ENCODE peak calls at places on chromosome 9, in six cellular contexts. M is A549, G is OCI-LY7, B is upper lobe of right lung, K is brain microvascular endothelial cell, W is AG04450. C is an unnamed sample.

GRCh38 chr9:38620483-38621433 is at the start of gene ANKRD18A:
- DNase-seq in M (peak; percentile 96), G (no peak), B (peak; percentile 95), K (peak; percentile 49), W (peak; percentile 29), C (no peak)

GRCh38 chr9:134625361-134626140 is 16.1 kb upstream of the COL5A1 start:
- DNase-seq in M (no peak), G (no peak), B (peak; percentile 40), K (peak; percentile 61), W (no peak), C (no peak)

GRCh38 chr9:89022902-89023301 is 31.6 kb downstream of the S1PR3 start:
- DNase-seq in M (no peak), G (no peak), B (no peak), K (peak; percentile 84), W (no peak), C (no peak)

GRCh38 chr9:136587145-136587943 is 41.5 kb upstream of the NOTCH1 start:
- DNase-seq in M (no peak), G (no peak), B (peak; percentile 86), K (peak; percentile 19), W (no peak), C (no peak)

GRCh38 chr9:89993678-89994630 is 389.1 kb downstream of the GADD45G start:
- DNase-seq in M (peak; percentile 63), G (no peak), B (peak; percentile 84), K (peak; percentile 9), W (no peak), C (no peak)

GRCh38 chr9:6819112-6819511 is 61.3 kb downstream of the KDM4C start:
- DNase-seq in M (no peak), G (no peak), B (no peak), K (no peak), W (no peak), C (no peak)

GRCh38 chr9:22208846-22209585 is 199.9 kb upstream of the CDKN2B start:
- DNase-seq in M (peak; percentile 36), G (no peak), B (no peak), K (no peak), W (no peak), C (no peak)

GRCh38 chr9:34686732-34687131 is 4.3 kb downstream of the CCL19 start:
- DNase-seq in M (no peak), G (no peak), B (no peak), K (no peak), W (no peak), C (no peak)

GRCh38 chr9:1980387-1980786 is 34.8 kb upstream of the SMARCA2 start:
- DNase-seq in M (no peak), G (no peak), B (no peak), K (no peak), W (no peak), C (no peak)

GRCh38 chr9:5625916-5626315 is 3.0 kb upstream of the RIC1 start:
- DNase-seq in M (no peak), G (peak; percentile 42), B (no peak), K (no peak), W (no peak), C (no peak)

GRCh38 chr9:34809504-34810186 is 99.7 kb upstream of the CCL21 start:
- DNase-seq in M (peak; percentile 8), G (no peak), B (no peak), K (peak; percentile 1), W (no peak), C (no peak)

GRCh38 chr9:76161546-76161945 is 232.7 kb downstream of the RFK start:
- DNase-seq in M (no peak), G (no peak), B (no peak), K (peak; percentile 76), W (peak; percentile 81), C (no peak)

GRCh38 chr9:98081477-98082219 is 25.1 kb downstream of the NANS start:
- DNase-seq in M (peak; percentile 57), G (no peak), B (peak; percentile 72), K (no peak), W (no peak), C (no peak)

GRCh38 chr9:135825435-135826187 is 81.7 kb downstream of the CAMSAP1 start:
- DNase-seq in M (no peak), G (no peak), B (peak; percentile 49), K (no peak), W (no peak), C (no peak)

GRCh38 chr9:122261469-122261881 is 3.2 kb downstream of the RBM18 start:
- DNase-seq in M (peak; percentile 51), G (no peak), B (peak; percentile 69), K (peak; percentile 64), W (peak; percentile 7), C (no peak)

GRCh38 chr9:107373809-107374208 is 90.7 kb downstream of the RAD23B start:
- DNase-seq in M (no peak), G (no peak), B (no peak), K (no peak), W (no peak), C (no peak)

GRCh38 chr9:93864029-93864428 is 91.1 kb downstream of the BARX1 start:
- DNase-seq in M (no peak), G (no peak), B (no peak), K (no peak), W (no peak), C (no peak)

GRCh38 chr9:6383551-6384225 is 29.3 kb upstream of the UHRF2 start:
- DNase-seq in M (no peak), G (no peak), B (no peak), K (peak; percentile 63), W (peak; percentile 24), C (no peak)

GRCh38 chr9:135415586-135415985 is 64.0 kb upstream of the PPP1R26 start:
- DNase-seq in M (no peak), G (no peak), B (no peak), K (no peak), W (no peak), C (no peak)

GRCh38 chr9:106916491-106917235 is 53.7 kb downstream of the ZNF462 start:
- DNase-seq in M (peak; percentile 80), G (no peak), B (no peak), K (peak; percentile 86), W (peak; percentile 78), C (no peak)

GRCh38 chr9:136075134-136075841 is 19.8 kb downstream of the NACC2 start:
- DNase-seq in M (no peak), G (no peak), B (peak; percentile 61), K (no peak), W (no peak), C (no peak)

GRCh38 chr9:91676042-91676441 is 252.4 kb upstream of the NFIL3 start:
- DNase-seq in M (peak; percentile 60), G (no peak), B (no peak), K (no peak), W (no peak), C (no peak)

GRCh38 chr9:14271078-14271673 is 42.8 kb downstream of the NFIB start:
- DNase-seq in M (peak; percentile 17), G (no peak), B (no peak), K (peak; percentile 87), W (peak; percentile 59), C (no peak)
- H3K4me3 ChIP-seq in M (no peak overlapping the region), G (no peak overlapping the region), B (no peak overlapping the region), K (no peak overlapping the region), W (no peak overlapping the region), C (no peak overlapping the region)

GRCh38 chr9:133484671-133485437 is 6.0 kb upstream of the SLC2A6 start:
- DNase-seq in M (no peak), G (no peak), B (peak; percentile 61), K (no peak), W (no peak), C (no peak)

GRCh38 chr9:133483611-133484010 is 4.7 kb upstream of the SLC2A6 start:
- DNase-seq in M (no peak), G (no peak), B (peak; percentile 47), K (no peak), W (no peak), C (no peak)

GRCh38 chr9:133488686-133489252 is 9.9 kb upstream of the SLC2A6 start:
- DNase-seq in M (no peak), G (no peak), B (peak; percentile 56), K (no peak), W (no peak), C (no peak)

GRCh38 chr9:133487331-133487725 is 8.4 kb upstream of the SLC2A6 start:
- DNase-seq in M (no peak), G (no peak), B (no peak), K (no peak), W (no peak), C (no peak)

GRCh38 chr9:133485531-133486260 is 6.8 kb upstream of the SLC2A6 start:
- DNase-seq in M (peak; percentile 37), G (peak; percentile 84), B (peak; percentile 64), K (no peak), W (no peak), C (no peak)
- TF ChIP-seq CTCF in M (no peak), G (no peak), B (no peak), K (no peak), W (no peak), C (no peak)

DNA sequence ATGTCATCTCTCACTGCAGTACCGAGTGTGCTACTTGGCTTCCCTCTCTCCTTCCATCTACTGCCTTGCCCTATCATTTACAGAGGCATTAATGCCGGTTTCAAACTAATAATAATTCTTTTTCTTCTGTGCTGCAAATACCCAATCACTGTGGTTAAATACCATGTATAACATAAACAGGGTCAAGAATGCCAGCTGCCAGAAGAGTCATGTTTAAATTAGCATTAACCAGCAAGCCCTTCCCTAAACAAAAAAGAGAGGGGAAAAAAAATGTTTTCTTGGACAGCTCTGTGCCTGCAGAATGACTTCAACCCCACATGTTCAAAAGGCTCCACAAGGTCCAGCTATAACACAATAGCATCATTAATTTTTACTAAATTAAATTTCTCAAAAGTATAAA is 4.1 kb downstream of the LPAR1 start:
- DNase-seq in M (no peak), G (no peak), B (no peak), K (no peak), W (peak; percentile 59), C (no peak)
- H3K4me3 ChIP-seq in M (no peak overlapping the region), G (no peak overlapping the region), B (no peak overlapping the region), K (no peak overlapping the region), W (peak overlapping the region; percentile 71), C (no peak overlapping the region)

GRCh38 chr9:109579191-109579948 is 81.3 kb upstream of the PTPN3 start:
- DNase-seq in M (no peak), G (no peak), B (no peak), K (peak; percentile 16), W (no peak), C (no peak)

GRCh38 chr9:109568568-109569210 is 70.6 kb upstream of the PTPN3 start:
- DNase-seq in M (no peak), G (no peak), B (no peak), K (no peak), W (no peak), C (no peak)

GRCh38 chr9:109576762-109577161 is 78.7 kb upstream of the PTPN3 start:
- DNase-seq in M (no peak), G (no peak), B (no peak), K (no peak), W (no peak), C (no peak)

DNA sequence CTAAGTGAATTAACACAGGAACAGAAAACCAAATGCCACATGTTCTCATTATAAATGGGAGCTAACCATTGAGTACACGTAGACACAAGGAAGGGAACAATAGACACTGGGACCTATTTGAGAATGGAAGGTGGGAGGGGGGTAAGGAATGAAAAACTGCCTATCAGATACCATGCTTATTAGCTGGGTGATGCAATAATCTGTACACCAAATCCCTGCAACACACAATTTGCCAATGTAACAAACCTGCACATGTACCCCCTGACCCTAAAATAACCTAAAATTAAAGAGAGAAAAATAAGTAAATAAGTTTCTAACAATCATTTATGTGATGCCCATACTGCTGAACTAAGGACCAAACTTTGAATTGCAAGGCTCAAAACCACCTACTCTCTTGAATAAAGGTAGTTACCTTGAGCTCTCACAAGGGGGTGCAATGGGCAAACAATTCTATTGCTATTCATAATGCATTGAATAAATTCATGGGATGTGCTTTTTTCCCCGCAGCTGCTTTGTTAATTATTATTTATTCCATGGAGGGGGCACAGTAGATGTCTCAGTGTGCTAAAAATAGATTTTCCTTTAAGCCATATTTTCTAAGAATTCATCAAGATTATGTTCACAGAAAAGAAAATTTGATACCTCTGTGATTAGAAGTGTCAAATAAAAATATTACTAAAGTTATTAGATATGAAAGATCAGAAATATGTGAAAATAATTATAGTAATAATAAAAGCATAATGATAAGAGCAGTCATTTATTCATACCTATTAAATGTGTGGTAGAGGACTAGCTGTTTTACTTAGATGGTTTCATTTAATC is 76.2 kb upstream of the PTPN3 start:
- DNase-seq in M (peak; percentile 58), G (peak; percentile 61), B (no peak), K (peak; percentile 74), W (peak; percentile 18), C (no peak)
- TF ChIP-seq CTCF in M (peak; percentile 77), G (peak; percentile 86), B (peak; percentile 62), K (peak; percentile 68), W (peak; percentile 73), C (peak; percentile 58)

C was measured in GM12864.